ENCODE peak calls at places on chromosome 7, in seven cellular contexts. One of them, this sample, is unnamed.

GRCh38 chr7:46720761-46721160 is 799.7 kb upstream of the IGFBP3 start:
- DNase-seq in thoracic aorta: no peak
- DNase-seq in GM19239: no peak
- DNase-seq in activated CD4-positive, alpha-beta T cell treated with anti-CD3 and anti-CD28 coated beads for 24 hours: no peak
- DNase-seq in H1: no peak
- DNase-seq in keratinocyte: no peak
- DNase-seq in activated naive CD4-positive, alpha-beta T cell treated with anti-CD3 and anti-CD28 coated beads, Interleukin-2, amount 50 U/mL, for 72 hours: no peak
- DNase-seq in this sample: no peak

GRCh38 chr7:76326646-76327233 is 24.3 kb downstream of the HSPB1 start:
- DNase-seq in thoracic aorta: no peak
- DNase-seq in GM19239: no peak
- DNase-seq in activated CD4-positive, alpha-beta T cell treated with anti-CD3 and anti-CD28 coated beads for 24 hours: no peak
- DNase-seq in H1: no peak
- DNase-seq in keratinocyte: no peak
- DNase-seq in activated naive CD4-positive, alpha-beta T cell treated with anti-CD3 and anti-CD28 coated beads, Interleukin-2, amount 50 U/mL, for 72 hours: no peak
- DNase-seq in this sample: no peak

GRCh38 chr7:39084344-39084743 is 106.6 kb downstream of the POU6F2 start:
- DNase-seq in thoracic aorta: no peak
- DNase-seq in GM19239: no peak
- DNase-seq in activated CD4-positive, alpha-beta T cell treated with anti-CD3 and anti-CD28 coated beads for 24 hours: no peak
- DNase-seq in H1: no peak
- DNase-seq in keratinocyte: no peak
- DNase-seq in activated naive CD4-positive, alpha-beta T cell treated with anti-CD3 and anti-CD28 coated beads, Interleukin-2, amount 50 U/mL, for 72 hours: no peak
- DNase-seq in this sample: no peak

GRCh38 chr7:47327698-47328391 is 254.1 kb downstream of the TNS3 start:
- DNase-seq in thoracic aorta: peak; percentile 56
- DNase-seq in GM19239: no peak
- DNase-seq in activated CD4-positive, alpha-beta T cell treated with anti-CD3 and anti-CD28 coated beads for 24 hours: no peak
- DNase-seq in H1: peak; percentile 36
- DNase-seq in keratinocyte: no peak
- DNase-seq in activated naive CD4-positive, alpha-beta T cell treated with anti-CD3 and anti-CD28 coated beads, Interleukin-2, amount 50 U/mL, for 72 hours: no peak
- DNase-seq in this sample: peak; percentile 90

GRCh38 chr7:70674268-70675025 is 457.5 kb upstream of the GALNT17 start:
- DNase-seq in thoracic aorta: no peak
- DNase-seq in GM19239: no peak
- DNase-seq in activated CD4-positive, alpha-beta T cell treated with anti-CD3 and anti-CD28 coated beads for 24 hours: no peak
- DNase-seq in H1: no peak
- DNase-seq in keratinocyte: no peak
- DNase-seq in activated naive CD4-positive, alpha-beta T cell treated with anti-CD3 and anti-CD28 coated beads, Interleukin-2, amount 50 U/mL, for 72 hours: no peak
- DNase-seq in this sample: no peak

GRCh38 chr7:435518-436366 is 83.9 kb downstream of the PDGFA start:
- DNase-seq in thoracic aorta: no peak
- DNase-seq in GM19239: no peak
- DNase-seq in activated CD4-positive, alpha-beta T cell treated with anti-CD3 and anti-CD28 coated beads for 24 hours: no peak
- DNase-seq in H1: no peak
- DNase-seq in keratinocyte: peak; percentile 55
- DNase-seq in activated naive CD4-positive, alpha-beta T cell treated with anti-CD3 and anti-CD28 coated beads, Interleukin-2, amount 50 U/mL, for 72 hours: no peak
- DNase-seq in this sample: peak; percentile 64

GRCh38 chr7:40489844-40490602 is 355.2 kb downstream of the SUGCT start:
- DNase-seq in thoracic aorta: no peak
- DNase-seq in GM19239: no peak
- DNase-seq in activated CD4-positive, alpha-beta T cell treated with anti-CD3 and anti-CD28 coated beads for 24 hours: no peak
- DNase-seq in H1: no peak
- DNase-seq in keratinocyte: no peak
- DNase-seq in activated naive CD4-positive, alpha-beta T cell treated with anti-CD3 and anti-CD28 coated beads, Interleukin-2, amount 50 U/mL, for 72 hours: no peak
- DNase-seq in this sample: no peak

GRCh38 chr7:147915781-147916180 is 674.8 kb upstream of the C7orf33 start:
- DNase-seq in thoracic aorta: no peak
- DNase-seq in GM19239: no peak
- DNase-seq in activated CD4-positive, alpha-beta T cell treated with anti-CD3 and anti-CD28 coated beads for 24 hours: no peak
- DNase-seq in H1: peak; percentile 15
- DNase-seq in keratinocyte: no peak
- DNase-seq in activated naive CD4-positive, alpha-beta T cell treated with anti-CD3 and anti-CD28 coated beads, Interleukin-2, amount 50 U/mL, for 72 hours: no peak
- DNase-seq in this sample: no peak

GRCh38 chr7:1227071-1227804 is 5.4 kb upstream of the UNCX start:
- DNase-seq in thoracic aorta: no peak
- DNase-seq in GM19239: no peak
- DNase-seq in activated CD4-positive, alpha-beta T cell treated with anti-CD3 and anti-CD28 coated beads for 24 hours: no peak
- DNase-seq in H1: no peak
- DNase-seq in keratinocyte: no peak
- DNase-seq in activated naive CD4-positive, alpha-beta T cell treated with anti-CD3 and anti-CD28 coated beads, Interleukin-2, amount 50 U/mL, for 72 hours: no peak
- DNase-seq in this sample: no peak

GRCh38 chr7:132250480-132251326 is 325.6 kb downstream of the PLXNA4 start:
- DNase-seq in thoracic aorta: no peak
- DNase-seq in GM19239: no peak
- DNase-seq in activated CD4-positive, alpha-beta T cell treated with anti-CD3 and anti-CD28 coated beads for 24 hours: no peak
- DNase-seq in H1: no peak
- DNase-seq in keratinocyte: no peak
- DNase-seq in activated naive CD4-positive, alpha-beta T cell treated with anti-CD3 and anti-CD28 coated beads, Interleukin-2, amount 50 U/mL, for 72 hours: no peak
- DNase-seq in this sample: no peak

GRCh38 chr7:38178695-38179344 is 775 bp downstream of the STARD3NL start:
- DNase-seq in thoracic aorta: no peak
- DNase-seq in GM19239: no peak
- DNase-seq in activated CD4-positive, alpha-beta T cell treated with anti-CD3 and anti-CD28 coated beads for 24 hours: no peak
- DNase-seq in H1: no peak
- DNase-seq in keratinocyte: no peak
- DNase-seq in activated naive CD4-positive, alpha-beta T cell treated with anti-CD3 and anti-CD28 coated beads, Interleukin-2, amount 50 U/mL, for 72 hours: no peak
- DNase-seq in this sample: no peak

GRCh38 chr7:73830872-73831655 is at the start of gene CLDN4:
- DNase-seq in thoracic aorta: no peak
- DNase-seq in GM19239: no peak
- DNase-seq in activated CD4-positive, alpha-beta T cell treated with anti-CD3 and anti-CD28 coated beads for 24 hours: no peak
- DNase-seq in H1: no peak
- DNase-seq in keratinocyte: no peak
- DNase-seq in activated naive CD4-positive, alpha-beta T cell treated with anti-CD3 and anti-CD28 coated beads, Interleukin-2, amount 50 U/mL, for 72 hours: no peak
- DNase-seq in this sample: no peak

GRCh38 chr7:75937958-75938786 is 23.2 kb downstream of the POR start:
- DNase-seq in thoracic aorta: peak; percentile 45
- DNase-seq in GM19239: no peak
- DNase-seq in activated CD4-positive, alpha-beta T cell treated with anti-CD3 and anti-CD28 coated beads for 24 hours: no peak
- DNase-seq in H1: no peak
- DNase-seq in keratinocyte: no peak
- DNase-seq in activated naive CD4-positive, alpha-beta T cell treated with anti-CD3 and anti-CD28 coated beads, Interleukin-2, amount 50 U/mL, for 72 hours: no peak
- DNase-seq in this sample: peak; percentile 78

GRCh38 chr7:142807855-142808460 is 37.2 kb downstream of the PRSS2 start:
- DNase-seq in thoracic aorta: no peak
- DNase-seq in GM19239: no peak
- DNase-seq in activated CD4-positive, alpha-beta T cell treated with anti-CD3 and anti-CD28 coated beads for 24 hours: no peak
- DNase-seq in H1: no peak
- DNase-seq in keratinocyte: no peak
- DNase-seq in activated naive CD4-positive, alpha-beta T cell treated with anti-CD3 and anti-CD28 coated beads, Interleukin-2, amount 50 U/mL, for 72 hours: peak; percentile 51
- DNase-seq in this sample: no peak

GRCh38 chr7:88791891-88792290 is 3.6 kb downstream of the TEX47 start:
- DNase-seq in thoracic aorta: no peak
- DNase-seq in GM19239: no peak
- DNase-seq in activated CD4-positive, alpha-beta T cell treated with anti-CD3 and anti-CD28 coated beads for 24 hours: no peak
- DNase-seq in H1: no peak
- DNase-seq in keratinocyte: no peak
- DNase-seq in activated naive CD4-positive, alpha-beta T cell treated with anti-CD3 and anti-CD28 coated beads, Interleukin-2, amount 50 U/mL, for 72 hours: no peak
- DNase-seq in this sample: no peak

GRCh38 chr7:134505856-134506255 is 21.5 kb upstream of the AKR1B10 start:
- DNase-seq in thoracic aorta: no peak
- DNase-seq in GM19239: no peak
- DNase-seq in activated CD4-positive, alpha-beta T cell treated with anti-CD3 and anti-CD28 coated beads for 24 hours: no peak
- DNase-seq in H1: no peak
- DNase-seq in keratinocyte: no peak
- DNase-seq in activated naive CD4-positive, alpha-beta T cell treated with anti-CD3 and anti-CD28 coated beads, Interleukin-2, amount 50 U/mL, for 72 hours: no peak
- DNase-seq in this sample: no peak

GRCh38 chr7:91034459-91035368 is 229.5 kb upstream of the FZD1 start:
- DNase-seq in thoracic aorta: no peak
- DNase-seq in GM19239: no peak
- DNase-seq in activated CD4-positive, alpha-beta T cell treated with anti-CD3 and anti-CD28 coated beads for 24 hours: no peak
- DNase-seq in H1: no peak
- DNase-seq in keratinocyte: no peak
- DNase-seq in activated naive CD4-positive, alpha-beta T cell treated with anti-CD3 and anti-CD28 coated beads, Interleukin-2, amount 50 U/mL, for 72 hours: peak; percentile 43
- DNase-seq in this sample: peak; percentile 24

GRCh38 chr7:5702876-5703571 is 78.4 kb downstream of the RNF216 start:
- DNase-seq in thoracic aorta: no peak
- DNase-seq in GM19239: no peak
- DNase-seq in activated CD4-positive, alpha-beta T cell treated with anti-CD3 and anti-CD28 coated beads for 24 hours: no peak
- DNase-seq in H1: no peak
- DNase-seq in keratinocyte: no peak
- DNase-seq in activated naive CD4-positive, alpha-beta T cell treated with anti-CD3 and anti-CD28 coated beads, Interleukin-2, amount 50 U/mL, for 72 hours: no peak
- DNase-seq in this sample: no peak

GRCh38 chr7:610531-611280 is 91.1 kb upstream of the PDGFA start:
- DNase-seq in thoracic aorta: no peak
- DNase-seq in GM19239: no peak
- DNase-seq in activated CD4-positive, alpha-beta T cell treated with anti-CD3 and anti-CD28 coated beads for 24 hours: no peak
- DNase-seq in H1: no peak
- DNase-seq in keratinocyte: no peak
- DNase-seq in activated naive CD4-positive, alpha-beta T cell treated with anti-CD3 and anti-CD28 coated beads, Interleukin-2, amount 50 U/mL, for 72 hours: no peak
- DNase-seq in this sample: peak; percentile 88

GRCh38 chr7:4776160-4776623 is 769 bp downstream of the AP5Z1 start:
- DNase-seq in thoracic aorta: no peak
- DNase-seq in GM19239: no peak
- DNase-seq in activated CD4-positive, alpha-beta T cell treated with anti-CD3 and anti-CD28 coated beads for 24 hours: no peak
- DNase-seq in H1: no peak
- DNase-seq in keratinocyte: no peak
- DNase-seq in activated naive CD4-positive, alpha-beta T cell treated with anti-CD3 and anti-CD28 coated beads, Interleukin-2, amount 50 U/mL, for 72 hours: no peak
- DNase-seq in this sample: no peak

GRCh38 chr7:94133460-94133859 is 129.3 kb upstream of the BET1 start:
- DNase-seq in thoracic aorta: no peak
- DNase-seq in GM19239: no peak
- DNase-seq in activated CD4-positive, alpha-beta T cell treated with anti-CD3 and anti-CD28 coated beads for 24 hours: no peak
- DNase-seq in H1: no peak
- DNase-seq in keratinocyte: no peak
- DNase-seq in activated naive CD4-positive, alpha-beta T cell treated with anti-CD3 and anti-CD28 coated beads, Interleukin-2, amount 50 U/mL, for 72 hours: no peak
- DNase-seq in this sample: no peak

This sample was measured in left cardiac atrium.